ENCODE peak calls at places on chromosomes 6 and 20, in five cellular contexts. P is A673, V is smooth muscle cell of the brain vasculature, U is NCI-H2171 treated with DMSO at 0.1 percent for 48 hours, Q is fibroblast of mammary gland. D is an unnamed sample.

GRCh38 chr20:62675156-62675871 is 33.0 kb downstream of the SLCO4A1 start:
- DNase-seq in P (no peak), V (no peak), U (no peak), Q (peak; percentile 15), D (no peak)

GRCh38 chr20:11214281-11214680 is 540.5 kb upstream of the JAG1 start:
- DNase-seq in P (no peak), V (no peak), U (no peak), Q (no peak), D (no peak)

GRCh38 chr6:722608-723007 is 29.7 kb upstream of the EXOC2 start:
- DNase-seq in P (no peak), V (no peak), U (no peak), Q (peak; percentile 66), D (no peak)

GRCh38 chr20:36569847-36570429 is 3.5 kb upstream of the TGIF2 start:
- DNase-seq in P (peak; percentile 67), V (no peak), U (no peak), Q (peak; percentile 57), D (no peak)

GRCh38 chr6:36547646-36548400 is 544 bp upstream of the STK38 start:
- DNase-seq in P (no peak), V (no peak), U (no peak), Q (no peak), D (no peak)

GRCh38 chr6:130625825-130626500 is 201.2 kb upstream of the SMLR1 start:
- DNase-seq in P (peak; percentile 86), V (peak; percentile 15), U (peak; percentile 17), Q (peak; percentile 81), D (no peak)

GRCh38 chr20:44032583-44033138 is 118.0 kb downstream of the TOX2 start:
- DNase-seq in P (no peak), V (no peak), U (no peak), Q (no peak), D (no peak)

GRCh38 chr6:101202975-101203374 is 190.5 kb upstream of the GRIK2 start:
- DNase-seq in P (no peak), V (no peak), U (no peak), Q (no peak), D (no peak)

GRCh38 chr20:49346682-49347081 is 68.8 kb upstream of the ZNFX1 start:
- DNase-seq in P (peak; percentile 15), V (no peak), U (no peak), Q (no peak), D (no peak)

GRCh38 chr20:57443349-57443748 is 52.2 kb downstream of the RBM38 start:
- DNase-seq in P (no peak), V (no peak), U (no peak), Q (no peak), D (no peak)

GRCh38 chr20:46998497-46999190 is 104.0 kb downstream of the EYA2 start:
- DNase-seq in P (no peak), V (no peak), U (peak; percentile 38), Q (no peak), D (no peak)

GRCh38 chr6:138575257-138575656 is 76.0 kb upstream of the NHSL1 start:
- DNase-seq in P (no peak), V (no peak), U (no peak), Q (no peak), D (no peak)

GRCh38 chr6:150745896-150746295 is 119.6 kb upstream of the MTHFD1L start:
- DNase-seq in P (no peak), V (no peak), U (no peak), Q (no peak), D (no peak)

GRCh38 chr20:36462440-36463211 is 78.7 kb upstream of the MYL9 start:
- DNase-seq in P (no peak), V (no peak), U (no peak), Q (peak; percentile 53), D (no peak)

GRCh38 chr20:15895560-15896084 is 677.6 kb downstream of the KIF16B start:
- DNase-seq in P (no peak), V (no peak), U (no peak), Q (no peak), D (no peak)

GRCh38 chr20:62876826-62877728 is 15.5 kb upstream of the TCFL5 start:
- DNase-seq in P (no peak), V (no peak), U (no peak), Q (peak; percentile 43), D (no peak)

GRCh38 chr20:17061721-17062120 is 165.1 kb upstream of the PCSK2 start:
- DNase-seq in P (no peak), V (no peak), U (no peak), Q (no peak), D (no peak)

GRCh38 chr6:73227606-73228255 is 2.4 kb upstream of the KHDC1L start:
- DNase-seq in P (no peak), V (no peak), U (no peak), Q (no peak), D (no peak)